ENCODE peak calls at places on chromosome 4, in four cellular contexts. A, K, N and Y are unnamed samples.

GRCh38 chr4:80202784-80203553 is 5.7 kb downstream of the PRDM8 start:
- DNase-seq in A (peak; percentile 56), K (no peak), N (peak; percentile 38), Y (peak; percentile 34)

GRCh38 chr4:114474401-114474800 is 124.2 kb upstream of the UGT8 start:
- DNase-seq in A (no peak), K (no peak), N (no peak), Y (no peak)

GRCh38 chr4:115424852-115425251 is 311.4 kb upstream of the NDST4 start:
- DNase-seq in A (no peak), K (no peak), N (no peak), Y (no peak)

GRCh38 chr4:106351016-106351415 is 17.6 kb downstream of the GIMD1 start:
- DNase-seq in A (no peak), K (no peak), N (no peak), Y (no peak)

GRCh38 chr4:37243722-37244582 is 591 bp upstream of the NWD2 start:
- DNase-seq in A (no peak), K (no peak), N (peak; percentile 22), Y (no peak)

GRCh38 chr4:123477804-123478209 is 81.2 kb downstream of the SPRY1 start:
- DNase-seq in A (peak; percentile 74), K (peak; percentile 28), N (no peak), Y (peak; percentile 18)

GRCh38 chr4:141417387-141417786 is 196.7 kb downstream of the ZNF330 start:
- DNase-seq in A (no peak), K (no peak), N (no peak), Y (no peak)

GRCh38 chr4:128322311-128322710 is 34.7 kb upstream of the PGRMC2 start:
- DNase-seq in A (no peak), K (no peak), N (no peak), Y (no peak)

GRCh38 chr4:85953651-85954018 is 406.2 kb downstream of the MAPK10 start:
- DNase-seq in A (no peak), K (no peak), N (peak; percentile 32), Y (no peak)

GRCh38 chr4:3689576-3690551 is 76.3 kb upstream of the ADRA2C start:
- DNase-seq in A (no peak), K (no peak), N (no peak), Y (no peak)

GRCh38 chr4:158682071-158682470 is 10.0 kb downstream of the ETFDH start:
- DNase-seq in A (no peak), K (no peak), N (no peak), Y (no peak)

DNA sequence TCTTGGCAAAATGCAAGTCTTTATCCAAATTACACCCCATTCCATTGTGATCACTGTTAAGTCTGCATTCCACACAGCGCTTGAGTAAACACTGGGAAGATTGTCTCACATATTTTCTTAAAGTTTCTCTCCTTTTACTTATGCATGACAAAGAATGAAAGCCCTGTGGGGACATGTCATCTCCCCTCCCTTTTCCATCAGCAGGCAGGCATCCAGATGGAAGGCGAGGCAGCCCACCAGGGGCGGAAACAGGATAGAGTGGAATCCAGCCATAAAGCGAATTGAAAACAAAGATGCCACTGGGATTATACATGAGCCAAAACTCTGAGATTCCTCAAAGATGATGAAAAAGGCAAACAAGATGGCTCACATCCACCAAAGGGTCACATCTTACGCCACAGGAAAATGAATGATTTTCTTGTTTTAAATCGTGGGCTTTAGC is 78.2 kb downstream of the AFAP1 start:
- DNase-seq in A (no peak), K (no peak), N (no peak), Y (no peak)
- H3K4me1 ChIP-seq in A (peaks cover 23% of the 10 kb centered on the region), K (peaks cover 12% of the 10 kb centered on the region), N (peaks cover 28% of the 10 kb centered on the region), Y (no peaks in the 10 kb centered on the region)

GRCh38 chr4:1374706-1375045 is 27.7 kb downstream of the UVSSA start:
- DNase-seq in A (no peak), K (no peak), N (no peak), Y (peak; percentile 7)

GRCh38 chr4:1375051-1375721 is 28.2 kb downstream of the UVSSA start:
- DNase-seq in A (no peak), K (no peak), N (no peak), Y (peak; percentile 9)

GRCh38 chr4:1375761-1376322 is 28.8 kb downstream of the UVSSA start:
- DNase-seq in A (no peak), K (no peak), N (no peak), Y (peak; percentile 9)

GRCh38 chr4:1371831-1372165 is 24.8 kb downstream of the UVSSA start:
- DNase-seq in A (no peak), K (no peak), N (no peak), Y (no peak)

DNA sequence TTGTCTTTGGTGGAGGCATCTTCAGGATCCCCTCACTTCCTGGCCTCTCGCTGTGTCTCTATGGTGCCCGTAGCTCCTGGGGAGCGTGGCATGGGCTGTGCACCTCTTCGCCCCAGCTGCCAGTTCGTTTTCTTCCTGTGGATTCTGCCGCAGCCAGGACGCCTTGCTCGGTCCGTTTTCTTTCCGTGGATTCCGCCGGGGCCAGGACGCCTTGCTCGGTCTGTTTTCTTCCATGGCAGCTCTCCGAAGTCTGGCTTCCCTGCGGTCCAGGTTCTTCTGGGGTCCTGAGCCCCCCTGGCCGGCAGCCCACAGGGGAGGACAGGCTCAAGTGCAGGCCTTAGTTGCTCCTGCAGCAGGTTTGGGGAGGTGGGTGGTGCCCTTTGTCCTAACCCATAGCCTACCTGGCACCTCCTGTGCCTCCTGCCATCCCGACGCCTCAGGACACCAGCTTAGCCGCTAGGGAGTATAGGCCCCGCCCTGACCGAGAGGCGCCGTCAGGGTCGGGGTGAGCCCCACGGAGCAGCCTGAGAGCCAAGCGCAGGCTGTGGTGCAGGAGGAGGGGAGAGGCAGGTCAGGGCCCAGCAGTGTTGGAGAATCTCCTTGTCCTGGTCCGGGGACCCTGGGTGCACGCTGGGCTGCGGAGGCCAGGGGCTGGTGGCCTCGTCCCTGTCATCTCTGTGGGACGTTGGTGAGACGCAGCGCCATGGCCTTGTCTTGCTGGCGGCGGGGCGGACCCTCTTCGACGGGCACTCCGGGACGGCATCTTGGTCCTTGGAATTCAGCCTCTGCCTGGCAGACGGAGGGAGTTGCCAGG is 27.1 kb downstream of the UVSSA start:
- DNase-seq in A (no peak), K (no peak), N (no peak), Y (peak; percentile 4)
- H3K4me1 ChIP-seq in A (no peaks in the 10 kb centered on the region), K (no peaks in the 10 kb centered on the region), N (no peaks in the 10 kb centered on the region), Y (peaks cover 7% of the 10 kb centered on the region)

GRCh38 chr4:139317635-139318034 is 15.4 kb upstream of the NDUFC1 start:
- DNase-seq in A (no peak), K (no peak), N (no peak), Y (no peak)

GRCh38 chr4:139316733-139317132 is 14.5 kb upstream of the NDUFC1 start:
- DNase-seq in A (no peak), K (no peak), N (no peak), Y (no peak)

GRCh38 chr4:139312552-139313332 is 10.5 kb upstream of the NDUFC1 start:
- DNase-seq in A (no peak), K (no peak), N (no peak), Y (no peak)

GRCh38 chr4:139314047-139314800 is 11.9 kb upstream of the NDUFC1 start:
- DNase-seq in A (peak; percentile 15), K (no peak), N (no peak), Y (no peak)

DNA sequence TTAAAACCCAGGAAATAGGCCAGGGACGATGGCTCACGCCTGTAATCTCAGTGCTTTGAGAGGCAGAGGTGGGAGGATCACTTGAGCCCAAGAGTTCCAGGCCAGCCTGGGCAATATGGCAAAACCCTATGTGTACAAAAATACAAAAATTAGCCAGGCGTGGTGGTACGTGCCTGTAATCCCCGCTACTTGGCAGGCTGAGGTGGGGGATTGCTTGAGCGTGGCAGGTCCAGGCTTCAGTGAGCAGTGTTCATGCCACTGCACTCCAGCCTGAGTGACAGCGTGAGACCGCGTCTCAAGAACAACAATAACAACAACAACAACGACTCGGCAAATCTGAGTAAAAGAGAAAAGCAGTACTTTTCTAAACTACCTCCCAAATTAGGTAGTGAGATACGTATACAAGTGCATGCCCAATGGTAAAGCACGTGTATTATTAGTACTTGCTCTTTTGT is 13.0 kb upstream of the NDUFC1 start:
- DNase-seq in A (no peak), K (no peak), N (no peak), Y (no peak)
- H3K4me1 ChIP-seq in A (peaks cover 71% of the 10 kb centered on the region), K (no peaks in the 10 kb centered on the region), N (no peaks in the 10 kb centered on the region), Y (peaks cover 32% of the 10 kb centered on the region)

GRCh38 chr4:48184891-48185290 is 50.8 kb upstream of the TXK start:
- DNase-seq in A (no peak), K (no peak), N (no peak), Y (no peak)
- H3K4me1 ChIP-seq in A (no peaks in the 10 kb centered on the region), K (no peaks in the 10 kb centered on the region), N (no peaks in the 10 kb centered on the region), Y (no peaks in the 10 kb centered on the region)

DNA sequence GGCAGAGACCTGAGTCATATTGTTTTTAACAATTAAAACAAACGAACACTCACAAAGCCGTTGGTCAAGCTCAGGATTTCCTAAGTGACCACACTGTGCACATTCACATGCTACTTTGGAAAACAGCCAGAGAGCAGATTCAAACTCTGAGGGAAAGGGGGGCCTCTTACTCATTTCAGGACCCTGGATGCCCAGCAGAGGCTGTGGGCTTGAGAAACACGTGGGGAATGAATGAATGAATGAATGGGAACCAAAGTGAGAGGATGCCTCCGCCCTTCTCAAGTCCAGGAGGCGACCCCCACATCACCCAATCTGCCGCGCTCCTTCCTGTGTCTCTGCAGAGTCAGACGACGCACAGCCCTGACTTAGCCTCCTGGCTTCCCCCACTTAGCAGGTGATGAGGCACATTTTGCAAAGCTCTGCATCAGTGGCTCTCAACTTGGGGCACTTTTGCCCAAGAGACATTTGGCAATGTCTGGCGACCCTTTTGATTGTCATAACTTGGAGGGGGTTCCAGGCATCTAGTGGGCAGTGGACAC is 76.0 kb downstream of the ABLIM2 start:
- DNase-seq in A (no peak), K (no peak), N (no peak), Y (no peak)
- H3K4me1 ChIP-seq in A (no peaks in the 10 kb centered on the region), K (peaks cover 11% of the 10 kb centered on the region), N (peaks cover 5% of the 10 kb centered on the region), Y (no peaks in the 10 kb centered on the region)

GRCh38 chr4:133493241-133493640 is 344.1 kb downstream of the PCDH10 start:
- DNase-seq in A (no peak), K (no peak), N (no peak), Y (no peak)
- H3K4me1 ChIP-seq in A (no peaks in the 10 kb centered on the region), K (no peaks in the 10 kb centered on the region), N (no peaks in the 10 kb centered on the region), Y (no peaks in the 10 kb centered on the region)

DNA sequence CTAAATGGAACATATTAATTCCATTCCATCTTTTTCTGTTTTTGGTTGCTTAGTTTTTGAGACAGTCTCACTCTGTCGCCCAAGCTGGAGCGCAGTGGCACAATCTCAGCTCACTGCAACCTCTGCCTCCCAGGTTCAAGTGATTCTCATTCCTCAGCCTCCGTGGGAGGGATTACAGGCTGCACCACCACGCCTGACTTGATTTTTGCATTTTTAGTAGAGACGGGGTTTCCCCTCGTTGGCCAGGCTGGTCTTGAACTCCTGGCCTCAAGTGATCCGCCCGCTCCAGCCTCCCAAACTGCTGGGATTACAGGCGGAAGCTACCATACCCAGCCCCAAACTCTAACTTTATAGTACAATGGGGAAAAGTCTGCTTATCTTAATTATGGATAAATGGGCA is 11.2 kb downstream of the HNRNPD start:
- DNase-seq in A (no peak), K (no peak), N (no peak), Y (no peak)
- H3K4me1 ChIP-seq in A (peaks cover 94% of the 10 kb centered on the region), K (peaks cover 78% of the 10 kb centered on the region), N (peaks cover 15% of the 10 kb centered on the region), Y (peaks cover 80% of the 10 kb centered on the region)

GRCh38 chr4:73729534-73730165 is 10.7 kb upstream of the CXCL8 start:
- DNase-seq in A (no peak), K (peak; percentile 46), N (peak; percentile 82), Y (peak; percentile 77)

GRCh38 chr4:73731968-73732610 is 8.3 kb upstream of the CXCL8 start:
- DNase-seq in A (no peak), K (no peak), N (no peak), Y (no peak)

GRCh38 chr4:73730854-73731253 is 9.5 kb upstream of the CXCL8 start:
- DNase-seq in A (no peak), K (no peak), N (no peak), Y (no peak)

GRCh38 chr4:73728091-73728741 is 12.2 kb upstream of the CXCL8 start:
- DNase-seq in A (no peak), K (no peak), N (no peak), Y (no peak)

GRCh38 chr4:73730292-73730691 is 10.1 kb upstream of the CXCL8 start:
- DNase-seq in A (no peak), K (no peak), N (no peak), Y (no peak)
- H3K4me1 ChIP-seq in A (no peaks in the 10 kb centered on the region), K (peaks cover 5% of the 10 kb centered on the region), N (no peaks in the 10 kb centered on the region), Y (peaks cover 21% of the 10 kb centered on the region)

GRCh38 chr4:153471691-153472080 is 5.5 kb downstream of the TMEM131L start:
- DNase-seq in A (peak; percentile 63), K (no peak), N (no peak), Y (no peak)
- H3K4me1 ChIP-seq in A (peaks cover 57% of the 10 kb centered on the region), K (no peaks in the 10 kb centered on the region), N (no peaks in the 10 kb centered on the region), Y (peaks cover 49% of the 10 kb centered on the region)